ENCODE peak calls at places on chromosomes 4 and X, in six cellular contexts. One of them, this sample, is unnamed.
A peak's percentile ranks its signal among the peaks of the same experiment; 100 is the strongest.

GRCh38 chr4:13430834-13431568 is 53.1 kb downstream of the RAB28 start:
- DNase-seq in stimulated activated CD4-positive, alpha-beta T cell treated with anti-CD3 and anti-CD28 coated beads, Interleukin-2, amount 100 ng/mL, for 24 hours: no peak
- DNase-seq in kidney: no peak
- DNase-seq in GM13977: no peak
- DNase-seq in mesothelial cell of epicardium: no peak
- DNase-seq in NT2/D1: peak; percentile 5
- DNase-seq in this sample: no peak

GRCh38 chr4:7828011-7828720 is 111.5 kb downstream of the AFAP1 start:
- DNase-seq in stimulated activated CD4-positive, alpha-beta T cell treated with anti-CD3 and anti-CD28 coated beads, Interleukin-2, amount 100 ng/mL, for 24 hours: peak; percentile 47
- DNase-seq in kidney: no peak
- DNase-seq in GM13977: peak; percentile 55
- DNase-seq in mesothelial cell of epicardium: no peak
- DNase-seq in NT2/D1: peak; percentile 69
- DNase-seq in this sample: no peak

GRCh38 chrX:40663880-40664630 is 16.7 kb upstream of the CXorf38 start:
- DNase-seq in stimulated activated CD4-positive, alpha-beta T cell treated with anti-CD3 and anti-CD28 coated beads, Interleukin-2, amount 100 ng/mL, for 24 hours: no peak
- DNase-seq in kidney: no peak
- DNase-seq in GM13977: no peak
- DNase-seq in mesothelial cell of epicardium: no peak
- DNase-seq in NT2/D1: peak; percentile 43
- DNase-seq in this sample: no peak

GRCh38 chr4:155891058-155891457 is 12.4 kb upstream of the TDO2 start:
- DNase-seq in stimulated activated CD4-positive, alpha-beta T cell treated with anti-CD3 and anti-CD28 coated beads, Interleukin-2, amount 100 ng/mL, for 24 hours: no peak
- DNase-seq in kidney: no peak
- DNase-seq in GM13977: no peak
- DNase-seq in mesothelial cell of epicardium: no peak
- DNase-seq in NT2/D1: no peak
- DNase-seq in this sample: no peak

GRCh38 chr4:25788839-25789238 is 73.9 kb downstream of the SEL1L3 start:
- DNase-seq in stimulated activated CD4-positive, alpha-beta T cell treated with anti-CD3 and anti-CD28 coated beads, Interleukin-2, amount 100 ng/mL, for 24 hours: no peak
- DNase-seq in kidney: no peak
- DNase-seq in GM13977: no peak
- DNase-seq in mesothelial cell of epicardium: no peak
- DNase-seq in NT2/D1: no peak
- DNase-seq in this sample: no peak

GRCh38 chr4:13202731-13203519 is 281.2 kb downstream of the RAB28 start:
- DNase-seq in stimulated activated CD4-positive, alpha-beta T cell treated with anti-CD3 and anti-CD28 coated beads, Interleukin-2, amount 100 ng/mL, for 24 hours: no peak
- DNase-seq in kidney: no peak
- DNase-seq in GM13977: no peak
- DNase-seq in mesothelial cell of epicardium: no peak
- DNase-seq in NT2/D1: no peak
- DNase-seq in this sample: no peak

GRCh38 chr4:82661153-82661552 is 99.4 kb upstream of the TMEM150C start:
- DNase-seq in stimulated activated CD4-positive, alpha-beta T cell treated with anti-CD3 and anti-CD28 coated beads, Interleukin-2, amount 100 ng/mL, for 24 hours: no peak
- DNase-seq in kidney: no peak
- DNase-seq in GM13977: no peak
- DNase-seq in mesothelial cell of epicardium: no peak
- DNase-seq in NT2/D1: no peak
- DNase-seq in this sample: no peak

GRCh38 chrX:68588653-68589371 is 58.7 kb upstream of the STARD8 start:
- DNase-seq in stimulated activated CD4-positive, alpha-beta T cell treated with anti-CD3 and anti-CD28 coated beads, Interleukin-2, amount 100 ng/mL, for 24 hours: no peak
- DNase-seq in kidney: no peak
- DNase-seq in GM13977: no peak
- DNase-seq in mesothelial cell of epicardium: no peak
- DNase-seq in NT2/D1: no peak
- DNase-seq in this sample: no peak

GRCh38 chr4:55159851-55160250 is 34.5 kb upstream of the KDR start:
- DNase-seq in stimulated activated CD4-positive, alpha-beta T cell treated with anti-CD3 and anti-CD28 coated beads, Interleukin-2, amount 100 ng/mL, for 24 hours: no peak
- DNase-seq in kidney: no peak
- DNase-seq in GM13977: no peak
- DNase-seq in mesothelial cell of epicardium: no peak
- DNase-seq in NT2/D1: no peak
- DNase-seq in this sample: no peak

GRCh38 chr4:114811564-114812360 is 213.2 kb downstream of the UGT8 start:
- DNase-seq in stimulated activated CD4-positive, alpha-beta T cell treated with anti-CD3 and anti-CD28 coated beads, Interleukin-2, amount 100 ng/mL, for 24 hours: no peak
- DNase-seq in kidney: no peak
- DNase-seq in GM13977: no peak
- DNase-seq in mesothelial cell of epicardium: no peak
- DNase-seq in NT2/D1: no peak
- DNase-seq in this sample: no peak

GRCh38 chrX:29299689-29300088 is 712.4 kb downstream of the IL1RAPL1 start:
- DNase-seq in stimulated activated CD4-positive, alpha-beta T cell treated with anti-CD3 and anti-CD28 coated beads, Interleukin-2, amount 100 ng/mL, for 24 hours: no peak
- DNase-seq in kidney: no peak
- DNase-seq in GM13977: no peak
- DNase-seq in mesothelial cell of epicardium: no peak
- DNase-seq in NT2/D1: no peak
- DNase-seq in this sample: no peak

GRCh38 chr4:67288964-67289363 is 256.3 kb downstream of the CENPC start:
- DNase-seq in stimulated activated CD4-positive, alpha-beta T cell treated with anti-CD3 and anti-CD28 coated beads, Interleukin-2, amount 100 ng/mL, for 24 hours: peak; percentile 35
- DNase-seq in kidney: no peak
- DNase-seq in GM13977: peak; percentile 45
- DNase-seq in mesothelial cell of epicardium: no peak
- DNase-seq in NT2/D1: no peak
- DNase-seq in this sample: no peak

GRCh38 chr4:174435981-174436776 is 86.1 kb downstream of the HPGD start:
- DNase-seq in stimulated activated CD4-positive, alpha-beta T cell treated with anti-CD3 and anti-CD28 coated beads, Interleukin-2, amount 100 ng/mL, for 24 hours: no peak
- DNase-seq in kidney: no peak
- DNase-seq in GM13977: no peak
- DNase-seq in mesothelial cell of epicardium: no peak
- DNase-seq in NT2/D1: no peak
- DNase-seq in this sample: no peak

GRCh38 chr4:4417886-4418285 is 31.0 kb downstream of the NSG1 start:
- DNase-seq in stimulated activated CD4-positive, alpha-beta T cell treated with anti-CD3 and anti-CD28 coated beads, Interleukin-2, amount 100 ng/mL, for 24 hours: no peak
- DNase-seq in kidney: peak; percentile 43
- DNase-seq in GM13977: no peak
- DNase-seq in mesothelial cell of epicardium: no peak
- DNase-seq in NT2/D1: no peak
- DNase-seq in this sample: no peak

GRCh38 chrX:40145670-40146470 is 48.1 kb upstream of the BCOR start:
- DNase-seq in stimulated activated CD4-positive, alpha-beta T cell treated with anti-CD3 and anti-CD28 coated beads, Interleukin-2, amount 100 ng/mL, for 24 hours: no peak
- DNase-seq in kidney: no peak
- DNase-seq in GM13977: no peak
- DNase-seq in mesothelial cell of epicardium: no peak
- DNase-seq in NT2/D1: no peak
- DNase-seq in this sample: no peak

GRCh38 chr4:25113915-25114904 is 46.0 kb downstream of the SEPSECS start:
- DNase-seq in stimulated activated CD4-positive, alpha-beta T cell treated with anti-CD3 and anti-CD28 coated beads, Interleukin-2, amount 100 ng/mL, for 24 hours: no peak
- DNase-seq in kidney: no peak
- DNase-seq in GM13977: no peak
- DNase-seq in mesothelial cell of epicardium: no peak
- DNase-seq in NT2/D1: no peak
- DNase-seq in this sample: no peak

GRCh38 chr4:156476359-156476758 is 495.2 kb downstream of the PDGFC start:
- DNase-seq in stimulated activated CD4-positive, alpha-beta T cell treated with anti-CD3 and anti-CD28 coated beads, Interleukin-2, amount 100 ng/mL, for 24 hours: no peak
- DNase-seq in kidney: no peak
- DNase-seq in GM13977: no peak
- DNase-seq in mesothelial cell of epicardium: no peak
- DNase-seq in NT2/D1: no peak
- DNase-seq in this sample: no peak

GRCh38 chr4:3199661-3200422 is 49.1 kb upstream of the MSANTD1 start:
- DNase-seq in stimulated activated CD4-positive, alpha-beta T cell treated with anti-CD3 and anti-CD28 coated beads, Interleukin-2, amount 100 ng/mL, for 24 hours: no peak
- DNase-seq in kidney: no peak
- DNase-seq in GM13977: no peak
- DNase-seq in mesothelial cell of epicardium: no peak
- DNase-seq in NT2/D1: no peak
- DNase-seq in this sample: no peak

GRCh38 chr4:42396361-42397255 is 680 bp upstream of the SHISA3 start:
- DNase-seq in stimulated activated CD4-positive, alpha-beta T cell treated with anti-CD3 and anti-CD28 coated beads, Interleukin-2, amount 100 ng/mL, for 24 hours: peak; percentile 4
- DNase-seq in kidney: no peak
- DNase-seq in GM13977: no peak
- DNase-seq in mesothelial cell of epicardium: no peak
- DNase-seq in NT2/D1: no peak
- DNase-seq in this sample: no peak

GRCh38 chr4:8579526-8580320 is 469 bp upstream of the GPR78 start:
- DNase-seq in stimulated activated CD4-positive, alpha-beta T cell treated with anti-CD3 and anti-CD28 coated beads, Interleukin-2, amount 100 ng/mL, for 24 hours: no peak
- DNase-seq in kidney: peak; percentile 37
- DNase-seq in GM13977: no peak
- DNase-seq in mesothelial cell of epicardium: no peak
- DNase-seq in NT2/D1: no peak
- DNase-seq in this sample: no peak

This sample was measured in NCI-H1048.